ENCODE peak calls at places on chromosomes 1 and 21, in seven cellular contexts. One of them, this sample, is unnamed.

GRCh38 chr1:3542635-3543034 is 68.7 kb downstream of the MEGF6 start:
- DNase-seq in GM03348: no peak
- DNase-seq in SIG-M5: no peak
- DNase-seq in fibroblast of pulmonary artery: no peak
- DNase-seq in activated naive CD8-positive, alpha-beta T cell treated with anti-CD3 and anti-CD28 coated beads, Interleukin-2, amount 10 ng/mL, durations not matched to agents 7 days and 5 days: no peak
- DNase-seq in AG09309: no peak
- DNase-seq in T-cell: no peak
- DNase-seq in this sample: no peak

GRCh38 chr1:31143455-31143854 is 77.9 kb upstream of the PUM1 start:
- DNase-seq in GM03348: no peak
- DNase-seq in SIG-M5: no peak
- DNase-seq in fibroblast of pulmonary artery: no peak
- DNase-seq in activated naive CD8-positive, alpha-beta T cell treated with anti-CD3 and anti-CD28 coated beads, Interleukin-2, amount 10 ng/mL, durations not matched to agents 7 days and 5 days: no peak
- DNase-seq in AG09309: no peak
- DNase-seq in T-cell: no peak
- DNase-seq in this sample: no peak

GRCh38 chr1:166900987-166901386 is 24.9 kb upstream of the TADA1 start:
- DNase-seq in GM03348: no peak
- DNase-seq in SIG-M5: no peak
- DNase-seq in fibroblast of pulmonary artery: no peak
- DNase-seq in activated naive CD8-positive, alpha-beta T cell treated with anti-CD3 and anti-CD28 coated beads, Interleukin-2, amount 10 ng/mL, durations not matched to agents 7 days and 5 days: no peak
- DNase-seq in AG09309: no peak
- DNase-seq in T-cell: no peak
- DNase-seq in this sample: no peak

GRCh38 chr1:93814059-93814794 is 64.8 kb downstream of the DNTTIP2 start:
- DNase-seq in GM03348: peak
- DNase-seq in SIG-M5: peak
- DNase-seq in fibroblast of pulmonary artery: peak
- DNase-seq in activated naive CD8-positive, alpha-beta T cell treated with anti-CD3 and anti-CD28 coated beads, Interleukin-2, amount 10 ng/mL, durations not matched to agents 7 days and 5 days: peak
- DNase-seq in AG09309: peak
- DNase-seq in T-cell: peak
- DNase-seq in this sample: peak

GRCh38 chr1:61052393-61053280 is 29.7 kb upstream of the NFIA start:
- DNase-seq in GM03348: no peak
- DNase-seq in SIG-M5: no peak
- DNase-seq in fibroblast of pulmonary artery: no peak
- DNase-seq in activated naive CD8-positive, alpha-beta T cell treated with anti-CD3 and anti-CD28 coated beads, Interleukin-2, amount 10 ng/mL, durations not matched to agents 7 days and 5 days: no peak
- DNase-seq in AG09309: no peak
- DNase-seq in T-cell: no peak
- DNase-seq in this sample: no peak

GRCh38 chr1:112507896-112508241 is 896 bp upstream of the WNT2B start:
- DNase-seq in GM03348: peak
- DNase-seq in SIG-M5: no peak
- DNase-seq in fibroblast of pulmonary artery: no peak
- DNase-seq in activated naive CD8-positive, alpha-beta T cell treated with anti-CD3 and anti-CD28 coated beads, Interleukin-2, amount 10 ng/mL, durations not matched to agents 7 days and 5 days: no peak
- DNase-seq in AG09309: no peak
- DNase-seq in T-cell: no peak
- DNase-seq in this sample: no peak

GRCh38 chr1:35769188-35769758 is 505 bp downstream of the CLSPN start:
- DNase-seq in GM03348: peak
- DNase-seq in SIG-M5: peak
- DNase-seq in fibroblast of pulmonary artery: peak
- DNase-seq in activated naive CD8-positive, alpha-beta T cell treated with anti-CD3 and anti-CD28 coated beads, Interleukin-2, amount 10 ng/mL, durations not matched to agents 7 days and 5 days: peak
- DNase-seq in AG09309: peak
- DNase-seq in T-cell: peak
- DNase-seq in this sample: peak

GRCh38 chr1:111980684-111981083 is 8.8 kb downstream of the KCND3 start:
- DNase-seq in GM03348: no peak
- DNase-seq in SIG-M5: no peak
- DNase-seq in fibroblast of pulmonary artery: no peak
- DNase-seq in activated naive CD8-positive, alpha-beta T cell treated with anti-CD3 and anti-CD28 coated beads, Interleukin-2, amount 10 ng/mL, durations not matched to agents 7 days and 5 days: no peak
- DNase-seq in AG09309: no peak
- DNase-seq in T-cell: no peak
- DNase-seq in this sample: no peak

GRCh38 chr1:240091201-240091600 is 482 bp upstream of the FMN2 start:
- DNase-seq in GM03348: no peak
- DNase-seq in SIG-M5: no peak
- DNase-seq in fibroblast of pulmonary artery: no peak
- DNase-seq in activated naive CD8-positive, alpha-beta T cell treated with anti-CD3 and anti-CD28 coated beads, Interleukin-2, amount 10 ng/mL, durations not matched to agents 7 days and 5 days: no peak
- DNase-seq in AG09309: no peak
- DNase-seq in T-cell: no peak
- DNase-seq in this sample: no peak

GRCh38 chr21:46661627-46662366 is 26.3 kb downstream of the PRMT2 start:
- DNase-seq in GM03348: no peak
- DNase-seq in SIG-M5: no peak
- DNase-seq in fibroblast of pulmonary artery: no peak
- DNase-seq in activated naive CD8-positive, alpha-beta T cell treated with anti-CD3 and anti-CD28 coated beads, Interleukin-2, amount 10 ng/mL, durations not matched to agents 7 days and 5 days: no peak
- DNase-seq in AG09309: no peak
- DNase-seq in T-cell: no peak
- DNase-seq in this sample: no peak

GRCh38 chr1:110436635-110437034 is 14.3 kb upstream of the PROK1 start:
- DNase-seq in GM03348: no peak
- DNase-seq in SIG-M5: no peak
- DNase-seq in fibroblast of pulmonary artery: peak
- DNase-seq in activated naive CD8-positive, alpha-beta T cell treated with anti-CD3 and anti-CD28 coated beads, Interleukin-2, amount 10 ng/mL, durations not matched to agents 7 days and 5 days: no peak
- DNase-seq in AG09309: peak
- DNase-seq in T-cell: no peak
- DNase-seq in this sample: no peak

GRCh38 chr1:66343569-66344325 is 190.2 kb upstream of the SGIP1 start:
- DNase-seq in GM03348: no peak
- DNase-seq in SIG-M5: no peak
- DNase-seq in fibroblast of pulmonary artery: no peak
- DNase-seq in activated naive CD8-positive, alpha-beta T cell treated with anti-CD3 and anti-CD28 coated beads, Interleukin-2, amount 10 ng/mL, durations not matched to agents 7 days and 5 days: no peak
- DNase-seq in AG09309: no peak
- DNase-seq in T-cell: no peak
- DNase-seq in this sample: no peak

GRCh38 chr1:52056110-52056936 is at the start of gene BTF3L4:
- DNase-seq in GM03348: peak
- DNase-seq in SIG-M5: peak
- DNase-seq in fibroblast of pulmonary artery: peak
- DNase-seq in activated naive CD8-positive, alpha-beta T cell treated with anti-CD3 and anti-CD28 coated beads, Interleukin-2, amount 10 ng/mL, durations not matched to agents 7 days and 5 days: peak
- DNase-seq in AG09309: no peak
- DNase-seq in T-cell: peak
- DNase-seq in this sample: peak

GRCh38 chr1:30668026-30668425 is 55.4 kb downstream of the MATN1 start:
- DNase-seq in GM03348: no peak
- DNase-seq in SIG-M5: no peak
- DNase-seq in fibroblast of pulmonary artery: peak
- DNase-seq in activated naive CD8-positive, alpha-beta T cell treated with anti-CD3 and anti-CD28 coated beads, Interleukin-2, amount 10 ng/mL, durations not matched to agents 7 days and 5 days: no peak
- DNase-seq in AG09309: no peak
- DNase-seq in T-cell: no peak
- DNase-seq in this sample: no peak

GRCh38 chr1:206461602-206462455 is 8.4 kb upstream of the IKBKE start:
- DNase-seq in GM03348: peak
- DNase-seq in SIG-M5: no peak
- DNase-seq in fibroblast of pulmonary artery: peak
- DNase-seq in activated naive CD8-positive, alpha-beta T cell treated with anti-CD3 and anti-CD28 coated beads, Interleukin-2, amount 10 ng/mL, durations not matched to agents 7 days and 5 days: peak
- DNase-seq in AG09309: no peak
- DNase-seq in T-cell: peak
- DNase-seq in this sample: no peak

GRCh38 chr1:116763116-116763786 is 9.0 kb downstream of the CD2 start:
- DNase-seq in GM03348: no peak
- DNase-seq in SIG-M5: no peak
- DNase-seq in fibroblast of pulmonary artery: peak
- DNase-seq in activated naive CD8-positive, alpha-beta T cell treated with anti-CD3 and anti-CD28 coated beads, Interleukin-2, amount 10 ng/mL, durations not matched to agents 7 days and 5 days: peak
- DNase-seq in AG09309: no peak
- DNase-seq in T-cell: no peak
- DNase-seq in this sample: no peak

GRCh38 chr1:245213066-245213465 is 58.3 kb downstream of the KIF26B start:
- DNase-seq in GM03348: no peak
- DNase-seq in SIG-M5: no peak
- DNase-seq in fibroblast of pulmonary artery: no peak
- DNase-seq in activated naive CD8-positive, alpha-beta T cell treated with anti-CD3 and anti-CD28 coated beads, Interleukin-2, amount 10 ng/mL, durations not matched to agents 7 days and 5 days: no peak
- DNase-seq in AG09309: no peak
- DNase-seq in T-cell: no peak
- DNase-seq in this sample: no peak

GRCh38 chr1:206761369-206761768 is 9.2 kb upstream of the IL19 start:
- DNase-seq in GM03348: peak
- DNase-seq in SIG-M5: no peak
- DNase-seq in fibroblast of pulmonary artery: peak
- DNase-seq in activated naive CD8-positive, alpha-beta T cell treated with anti-CD3 and anti-CD28 coated beads, Interleukin-2, amount 10 ng/mL, durations not matched to agents 7 days and 5 days: no peak
- DNase-seq in AG09309: no peak
- DNase-seq in T-cell: no peak
- DNase-seq in this sample: no peak

GRCh38 chr1:6007318-6008083 is 15.3 kb upstream of the NPHP4 start:
- DNase-seq in GM03348: peak
- DNase-seq in SIG-M5: no peak
- DNase-seq in fibroblast of pulmonary artery: peak
- DNase-seq in activated naive CD8-positive, alpha-beta T cell treated with anti-CD3 and anti-CD28 coated beads, Interleukin-2, amount 10 ng/mL, durations not matched to agents 7 days and 5 days: no peak
- DNase-seq in AG09309: no peak
- DNase-seq in T-cell: no peak
- DNase-seq in this sample: no peak

GRCh38 chr1:52530563-52531144 is 22.2 kb downstream of the TUT4 start:
- DNase-seq in GM03348: no peak
- DNase-seq in SIG-M5: no peak
- DNase-seq in fibroblast of pulmonary artery: peak
- DNase-seq in activated naive CD8-positive, alpha-beta T cell treated with anti-CD3 and anti-CD28 coated beads, Interleukin-2, amount 10 ng/mL, durations not matched to agents 7 days and 5 days: no peak
- DNase-seq in AG09309: no peak
- DNase-seq in T-cell: no peak
- DNase-seq in this sample: no peak

GRCh38 chr1:38848069-38848468 is 11.5 kb downstream of the RRAGC start:
- DNase-seq in GM03348: no peak
- DNase-seq in SIG-M5: peak
- DNase-seq in fibroblast of pulmonary artery: no peak
- DNase-seq in activated naive CD8-positive, alpha-beta T cell treated with anti-CD3 and anti-CD28 coated beads, Interleukin-2, amount 10 ng/mL, durations not matched to agents 7 days and 5 days: no peak
- DNase-seq in AG09309: no peak
- DNase-seq in T-cell: no peak
- DNase-seq in this sample: no peak

GRCh38 chr1:192903142-192903541 is 94.3 kb downstream of the RGS2 start:
- DNase-seq in GM03348: no peak
- DNase-seq in SIG-M5: no peak
- DNase-seq in fibroblast of pulmonary artery: no peak
- DNase-seq in activated naive CD8-positive, alpha-beta T cell treated with anti-CD3 and anti-CD28 coated beads, Interleukin-2, amount 10 ng/mL, durations not matched to agents 7 days and 5 days: no peak
- DNase-seq in AG09309: no peak
- DNase-seq in T-cell: no peak
- DNase-seq in this sample: no peak

GRCh38 chr1:205669341-205670142 is 10.8 kb downstream of the SLC45A3 start:
- DNase-seq in GM03348: no peak
- DNase-seq in SIG-M5: no peak
- DNase-seq in fibroblast of pulmonary artery: no peak
- DNase-seq in activated naive CD8-positive, alpha-beta T cell treated with anti-CD3 and anti-CD28 coated beads, Interleukin-2, amount 10 ng/mL, durations not matched to agents 7 days and 5 days: no peak
- DNase-seq in AG09309: no peak
- DNase-seq in T-cell: no peak
- DNase-seq in this sample: no peak

GRCh38 chr1:222923506-222923905 is 108.7 kb downstream of the DISP1 start:
- DNase-seq in GM03348: no peak
- DNase-seq in SIG-M5: no peak
- DNase-seq in fibroblast of pulmonary artery: no peak
- DNase-seq in activated naive CD8-positive, alpha-beta T cell treated with anti-CD3 and anti-CD28 coated beads, Interleukin-2, amount 10 ng/mL, durations not matched to agents 7 days and 5 days: no peak
- DNase-seq in AG09309: no peak
- DNase-seq in T-cell: no peak
- DNase-seq in this sample: no peak

GRCh38 chr1:182092336-182092735 is 30.8 kb upstream of the ZNF648 start:
- DNase-seq in GM03348: no peak
- DNase-seq in SIG-M5: no peak
- DNase-seq in fibroblast of pulmonary artery: peak
- DNase-seq in activated naive CD8-positive, alpha-beta T cell treated with anti-CD3 and anti-CD28 coated beads, Interleukin-2, amount 10 ng/mL, durations not matched to agents 7 days and 5 days: no peak
- DNase-seq in AG09309: no peak
- DNase-seq in T-cell: no peak
- DNase-seq in this sample: peak

GRCh38 chr1:179296356-179296755 is 2.8 kb downstream of the SOAT1 start:
- DNase-seq in GM03348: no peak
- DNase-seq in SIG-M5: no peak
- DNase-seq in fibroblast of pulmonary artery: no peak
- DNase-seq in activated naive CD8-positive, alpha-beta T cell treated with anti-CD3 and anti-CD28 coated beads, Interleukin-2, amount 10 ng/mL, durations not matched to agents 7 days and 5 days: no peak
- DNase-seq in AG09309: no peak
- DNase-seq in T-cell: no peak
- DNase-seq in this sample: no peak

GRCh38 chr1:149936076-149936991 is at the start of gene MTMR11:
- DNase-seq in GM03348: peak
- DNase-seq in SIG-M5: no peak
- DNase-seq in fibroblast of pulmonary artery: peak
- DNase-seq in activated naive CD8-positive, alpha-beta T cell treated with anti-CD3 and anti-CD28 coated beads, Interleukin-2, amount 10 ng/mL, durations not matched to agents 7 days and 5 days: no peak
- DNase-seq in AG09309: no peak
- DNase-seq in T-cell: no peak
- DNase-seq in this sample: no peak

GRCh38 chr1:43786975-43787374 is 79.6 kb downstream of the ST3GAL3 start:
- DNase-seq in GM03348: peak
- DNase-seq in SIG-M5: no peak
- DNase-seq in fibroblast of pulmonary artery: peak
- DNase-seq in activated naive CD8-positive, alpha-beta T cell treated with anti-CD3 and anti-CD28 coated beads, Interleukin-2, amount 10 ng/mL, durations not matched to agents 7 days and 5 days: no peak
- DNase-seq in AG09309: peak
- DNase-seq in T-cell: no peak
- DNase-seq in this sample: no peak

GRCh38 chr1:219088778-219089557 is 84.7 kb upstream of the LYPLAL1 start:
- DNase-seq in GM03348: peak
- DNase-seq in SIG-M5: peak
- DNase-seq in fibroblast of pulmonary artery: peak
- DNase-seq in activated naive CD8-positive, alpha-beta T cell treated with anti-CD3 and anti-CD28 coated beads, Interleukin-2, amount 10 ng/mL, durations not matched to agents 7 days and 5 days: no peak
- DNase-seq in AG09309: peak
- DNase-seq in T-cell: no peak
- DNase-seq in this sample: no peak

GRCh38 chr1:151570819-151571218 is 30.7 kb downstream of the TUFT1 start:
- DNase-seq in GM03348: no peak
- DNase-seq in SIG-M5: no peak
- DNase-seq in fibroblast of pulmonary artery: no peak
- DNase-seq in activated naive CD8-positive, alpha-beta T cell treated with anti-CD3 and anti-CD28 coated beads, Interleukin-2, amount 10 ng/mL, durations not matched to agents 7 days and 5 days: no peak
- DNase-seq in AG09309: no peak
- DNase-seq in T-cell: no peak
- DNase-seq in this sample: no peak

GRCh38 chr21:44695176-44695575 is 1.8 kb upstream of the KRTAP10-12 start:
- DNase-seq in GM03348: no peak
- DNase-seq in SIG-M5: no peak
- DNase-seq in fibroblast of pulmonary artery: no peak
- DNase-seq in activated naive CD8-positive, alpha-beta T cell treated with anti-CD3 and anti-CD28 coated beads, Interleukin-2, amount 10 ng/mL, durations not matched to agents 7 days and 5 days: no peak
- DNase-seq in AG09309: no peak
- DNase-seq in T-cell: no peak
- DNase-seq in this sample: no peak